ENCODE peak calls at places on chromosomes 2 and 18, in ten cellular contexts. V, H, W, N, E, K, I, J, S and P are unnamed samples.

GRCh38 chr18:35178260-35178659 is 62.6 kb upstream of the ZNF397 start:
- DNase-seq in V (no peak), H (no peak), W (no peak), N (peak), E (peak), K (no peak), I (no peak), J (peak), S (peak), P (no peak)

GRCh38 chr18:34261865-34262780 is 37.4 kb upstream of the NOL4 start:
- DNase-seq in V (no peak), H (no peak), W (no peak), N (peak), E (no peak), K (no peak), I (no peak), J (no peak), S (no peak), P (no peak)

GRCh38 chr2:214185546-214185945 is 225.3 kb upstream of the VWC2L start:
- DNase-seq in V (no peak), H (no peak), W (no peak), N (no peak), E (no peak), K (no peak), I (no peak), J (no peak), S (no peak), P (no peak)

GRCh38 chr2:39994151-39994550 is 215.1 kb upstream of the THUMPD2 start:
- DNase-seq in V (no peak), H (no peak), W (no peak), N (peak), E (peak), K (no peak), I (no peak), J (no peak), S (peak), P (no peak)

GRCh38 chr2:48812376-48812775 is 56.9 kb upstream of the LHCGR start:
- DNase-seq in V (no peak), H (no peak), W (no peak), N (no peak), E (no peak), K (no peak), I (no peak), J (no peak), S (no peak), P (no peak)

GRCh38 chr2:195475336-195475735 is 181.7 kb upstream of the SLC39A10 start:
- DNase-seq in V (no peak), H (no peak), W (no peak), N (no peak), E (no peak), K (no peak), I (no peak), J (no peak), S (no peak), P (no peak)

GRCh38 chr2:64859208-64860161 is 129.7 kb upstream of the SLC1A4 start:
- DNase-seq in V (peak), H (peak), W (peak), N (no peak), E (peak), K (peak), I (no peak), J (no peak), S (peak), P (peak)

GRCh38 chr2:15912203-15912602 is 28.1 kb upstream of the MYCN start:
- DNase-seq in V (no peak), H (peak), W (peak), N (peak), E (peak), K (peak), I (peak), J (no peak), S (peak), P (peak)

GRCh38 chr2:182229288-182229687 is 197.5 kb downstream of the PDE1A start:
- DNase-seq in V (no peak), H (no peak), W (no peak), N (no peak), E (peak), K (no peak), I (no peak), J (no peak), S (no peak), P (no peak)

GRCh38 chr2:65504201-65504600 is 71.8 kb upstream of the SPRED2 start:
- DNase-seq in V (no peak), H (no peak), W (no peak), N (no peak), E (no peak), K (peak), I (no peak), J (no peak), S (no peak), P (no peak)

GRCh38 chr2:40416486-40416885 is 35.4 kb downstream of the SLC8A1 start:
- DNase-seq in V (no peak), H (no peak), W (no peak), N (no peak), E (peak), K (no peak), I (no peak), J (no peak), S (peak), P (no peak)

GRCh38 chr2:24970483-24971299 is 1.1 kb downstream of the DNAJC27 start:
- DNase-seq in V (no peak), H (no peak), W (peak), N (no peak), E (peak), K (no peak), I (no peak), J (no peak), S (no peak), P (no peak)

GRCh38 chr18:55031164-55031563 is 71.9 kb upstream of the CCDC68 start:
- DNase-seq in V (no peak), H (no peak), W (no peak), N (no peak), E (no peak), K (no peak), I (no peak), J (no peak), S (no peak), P (no peak)
- TF ChIP-seq CTCF in V (no peak), H (no peak), W (no peak), N (no peak), E (no peak), K (no peak), I (no peak), J (no peak), S (no peak), P (no peak)

DNA sequence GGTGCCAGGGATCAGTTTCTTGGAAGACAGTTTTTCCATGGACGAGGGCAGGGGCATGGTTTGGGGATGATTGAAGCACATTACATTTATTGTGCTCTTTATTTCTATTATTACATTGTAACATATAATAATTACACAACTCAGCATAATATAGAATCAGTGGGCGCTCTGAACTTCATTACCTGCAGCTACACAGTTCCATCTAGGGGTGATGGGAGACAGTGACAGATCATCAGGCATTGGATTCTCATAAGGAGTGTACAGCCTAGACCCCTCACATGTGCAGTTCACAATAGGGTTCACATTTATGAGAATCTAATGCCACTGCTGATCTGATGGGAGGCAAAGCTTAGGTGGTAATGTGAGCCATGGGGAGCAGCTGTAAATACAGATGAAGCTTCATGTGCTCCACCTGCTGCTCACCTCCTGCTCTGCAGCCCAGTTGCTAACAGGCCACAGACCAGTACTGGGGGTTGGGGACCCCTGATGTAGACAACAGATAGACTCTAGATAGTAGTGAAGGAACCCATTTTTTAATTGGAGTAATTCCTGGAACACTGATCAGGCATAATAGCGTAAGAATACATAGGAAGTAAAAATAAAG is 41.5 kb upstream of the MC4R start:
- DNase-seq in V (no peak), H (no peak), W (peak), N (no peak), E (peak), K (no peak), I (no peak), J (peak), S (no peak), P (no peak)
- TF ChIP-seq CTCF in V (peak), H (no peak), W (peak), N (peak), E (peak), K (no peak), I (no peak), J (no peak), S (peak), P (peak)

DNA sequence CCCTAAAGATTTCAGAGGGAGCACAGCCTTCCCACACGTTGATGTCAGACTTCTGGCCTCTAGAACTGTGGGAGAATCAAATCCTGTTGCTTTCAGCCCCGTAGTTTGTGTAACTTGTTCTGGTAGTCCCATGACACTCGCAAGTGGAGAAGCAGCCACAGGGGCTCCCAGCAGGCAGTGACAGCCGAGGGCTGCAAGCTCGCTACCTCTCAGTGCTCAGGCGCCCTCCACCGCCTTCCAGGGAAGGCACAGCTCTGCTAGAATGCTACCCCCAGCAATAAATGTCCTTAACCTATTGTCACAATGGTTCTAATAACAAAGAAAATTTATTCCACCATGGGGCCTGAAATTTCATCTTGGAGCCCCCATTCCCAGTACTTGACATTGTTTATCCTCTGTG is 143.1 kb upstream of the ZNF236 start:
- DNase-seq in V (no peak), H (no peak), W (no peak), N (no peak), E (no peak), K (peak), I (no peak), J (no peak), S (no peak), P (no peak)
- TF ChIP-seq CTCF in V (no peak), H (no peak), W (no peak), N (peak), E (no peak), K (no peak), I (no peak), J (no peak), S (no peak), P (no peak)

GRCh38 chr2:82827426-82827825 is 1631.7 kb downstream of the SUCLG1 start:
- DNase-seq in V (no peak), H (no peak), W (no peak), N (no peak), E (no peak), K (no peak), I (no peak), J (no peak), S (no peak), P (no peak)
- TF ChIP-seq CTCF in V (no peak), H (no peak), W (no peak), N (no peak), E (no peak), K (no peak), I (no peak), J (no peak), S (no peak), P (no peak)

DNA sequence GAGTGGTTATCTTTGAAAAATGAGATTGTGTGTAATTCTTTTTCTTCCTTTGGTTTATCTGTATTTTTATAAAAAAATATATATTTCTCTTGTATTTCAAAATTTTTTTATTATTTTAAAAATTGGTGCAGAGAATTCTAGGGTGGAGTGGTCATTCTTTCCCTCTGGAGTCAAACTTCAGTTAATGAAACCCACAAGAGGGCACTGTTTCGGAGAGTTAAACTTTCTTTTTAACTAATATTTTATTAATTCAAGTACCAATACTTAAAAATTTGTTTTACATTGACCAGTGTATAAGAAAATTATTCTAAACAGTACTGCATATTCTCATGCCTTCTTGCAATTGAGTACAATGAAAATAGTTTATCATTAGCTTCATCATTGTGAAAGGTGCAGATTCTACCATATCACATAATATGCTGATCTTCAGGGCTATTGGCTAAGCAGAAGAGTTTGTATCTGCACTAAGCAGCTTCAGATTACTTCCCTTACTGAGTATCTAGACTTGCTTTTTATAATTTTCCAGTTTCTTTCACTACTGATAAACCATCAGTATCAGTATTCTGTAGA is 50.1 kb downstream of the HS1BP3 start:
- DNase-seq in V (no peak), H (no peak), W (no peak), N (no peak), E (peak), K (no peak), I (no peak), J (no peak), S (peak), P (no peak)
- TF ChIP-seq CTCF in V (peak), H (peak), W (peak), N (peak), E (peak), K (no peak), I (no peak), J (no peak), S (peak), P (peak)

DNA sequence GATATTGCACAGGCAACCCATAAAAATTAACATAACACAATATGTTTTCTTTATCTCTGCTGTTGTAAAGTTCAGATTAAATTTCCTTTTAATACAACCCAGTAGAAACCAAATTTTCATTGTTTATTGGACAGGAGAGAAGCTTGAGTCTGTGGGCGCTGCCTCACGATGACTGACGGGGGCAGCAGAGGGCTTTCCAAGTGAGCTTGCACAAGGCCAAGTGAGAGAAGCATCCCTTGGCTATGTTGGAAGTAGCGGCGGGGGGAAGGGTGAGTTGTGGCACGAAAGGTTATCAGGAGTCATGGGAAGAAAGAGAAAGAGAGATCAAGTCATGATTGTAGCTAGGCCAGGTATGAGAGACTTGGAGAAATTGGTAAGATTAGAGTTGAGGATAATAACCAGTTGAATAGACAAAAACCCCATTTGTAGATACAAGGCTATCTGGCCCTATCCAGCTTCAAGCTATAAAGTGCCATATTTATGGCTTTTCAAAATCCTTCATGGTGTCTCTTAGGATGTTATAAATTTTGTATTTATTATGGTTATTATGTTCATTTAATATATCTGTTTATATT is 413.7 kb upstream of the FAM98A start:
- DNase-seq in V (peak), H (peak), W (peak), N (peak), E (peak), K (no peak), I (no peak), J (peak), S (peak), P (no peak)
- TF ChIP-seq CTCF in V (peak), H (peak), W (peak), N (peak), E (peak), K (no peak), I (no peak), J (peak), S (peak), P (peak)

DNA sequence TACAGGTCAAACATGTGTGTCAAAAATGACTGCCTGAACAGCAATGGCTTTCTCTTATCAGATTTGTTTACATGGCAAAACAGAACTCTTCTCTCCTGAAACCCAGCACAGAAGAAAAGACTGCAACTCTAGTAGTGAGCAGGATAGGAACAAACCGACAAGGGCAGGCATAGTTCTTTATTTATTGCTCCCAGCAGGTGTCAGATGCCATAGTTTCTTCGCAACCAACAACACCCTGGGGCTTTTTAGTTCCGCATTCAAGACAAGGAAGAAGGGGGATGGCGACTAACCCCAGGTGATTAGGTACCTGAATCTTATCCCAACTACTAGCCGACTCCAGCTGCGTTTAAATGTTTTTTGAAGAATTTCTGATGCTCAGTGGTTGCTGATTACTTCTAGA is 367.5 kb upstream of the FIGN start:
- DNase-seq in V (no peak), H (no peak), W (no peak), N (no peak), E (no peak), K (no peak), I (no peak), J (no peak), S (no peak), P (no peak)
- TF ChIP-seq CTCF in V (no peak), H (no peak), W (no peak), N (no peak), E (no peak), K (no peak), I (no peak), J (no peak), S (no peak), P (no peak)

GRCh38 chr2:12498286-12498685 is 218.4 kb upstream of the TRIB2 start:
- DNase-seq in V (no peak), H (no peak), W (no peak), N (no peak), E (no peak), K (no peak), I (no peak), J (no peak), S (no peak), P (no peak)
- TF ChIP-seq CTCF in V (no peak), H (no peak), W (no peak), N (peak), E (no peak), K (no peak), I (no peak), J (no peak), S (no peak), P (peak)

GRCh38 chr2:237707859-237708398 is 80.5 kb downstream of the LRRFIP1 start:
- DNase-seq in V (no peak), H (no peak), W (no peak), N (no peak), E (peak), K (no peak), I (no peak), J (no peak), S (no peak), P (no peak)
- TF ChIP-seq CTCF in V (no peak), H (no peak), W (no peak), N (no peak), E (no peak), K (no peak), I (no peak), J (no peak), S (no peak), P (no peak)

GRCh38 chr2:216222650-216223352 is 113.7 kb downstream of the XRCC5 start:
- DNase-seq in V (no peak), H (no peak), W (peak), N (no peak), E (peak), K (no peak), I (no peak), J (peak), S (peak), P (no peak)
- TF ChIP-seq CTCF in V (peak), H (peak), W (peak), N (peak), E (peak), K (no peak), I (no peak), J (no peak), S (peak), P (peak)